ENCODE peak calls at places on chromosome 6, in eight cellular contexts. O is A549, A is body of pancreas, L is NB4, P is transverse colon, J is Peyer's patch, V is IMR-90, R is heart left ventricle. K is an unnamed sample.

GRCh38 chr6:116572162-116572561 is 858 bp downstream of the RWDD1 start:
- DNase-seq in A (peak), L (peak), O (peak), R (no peak), P (peak), V (peak), J (no peak), K (peak)

GRCh38 chr6:108211676-108212075 is 45.9 kb downstream of the NR2E1 start:
- DNase-seq in R (no peak), V (no peak), P (no peak), L (no peak), O (no peak), A (no peak), J (no peak), K (no peak)

GRCh38 chr6:39388526-39389371 is 66.2 kb upstream of the KCNK16 start:
- DNase-seq in P (no peak), R (no peak), A (no peak), O (no peak), V (no peak), J (no peak), L (no peak), K (no peak)

GRCh38 chr6:53731906-53732636 is 62.7 kb upstream of the LRRC1 start:
- DNase-seq in R (no peak), L (no peak), P (no peak), J (no peak), V (no peak), A (no peak), O (no peak), K (no peak)

GRCh38 chr6:122673345-122673961 is 63.2 kb downstream of the PKIB start:
- DNase-seq in J (no peak), O (no peak), R (no peak), A (no peak), L (no peak), V (no peak), P (no peak), K (no peak)

GRCh38 chr6:155419161-155419560 is 36.5 kb downstream of the NOX3 start:
- DNase-seq in L (peak), R (no peak), P (no peak), V (peak), A (no peak), O (no peak), J (no peak), K (no peak)

GRCh38 chr6:133888931-133889556 is at the start of gene TCF21:
- DNase-seq in J (no peak), P (peak), R (peak), A (peak), V (peak), L (no peak), O (no peak), K (peak)

GRCh38 chr6:45741437-45742166 is 274.1 kb downstream of the CLIC5 start:
- DNase-seq in V (peak), A (peak), R (no peak), J (peak), P (peak), O (no peak), L (peak), K (peak)

GRCh38 chr6:145370559-145370958 is 364.8 kb downstream of the EPM2A start:
- DNase-seq in J (no peak), L (no peak), O (no peak), A (no peak), V (no peak), R (no peak), P (no peak), K (no peak)

GRCh38 chr6:148689168-148689567 is 57.7 kb upstream of the UST start:
- DNase-seq in V (peak), O (no peak), A (no peak), L (no peak), R (no peak), J (no peak), P (no peak), K (no peak)

GRCh38 chr6:1575213-1576041 is 34.3 kb upstream of the FOXC1 start:
- DNase-seq in L (peak), J (no peak), V (peak), A (peak), R (peak), O (no peak), P (no peak), K (no peak)

GRCh38 chr6:82196159-82196558 is 51.4 kb downstream of the IBTK start:
- DNase-seq in O (no peak), J (no peak), P (no peak), V (no peak), A (no peak), L (no peak), R (no peak), K (no peak)

GRCh38 chr6:44010411-44011349 is 116.6 kb downstream of the MRPL14 start:
- DNase-seq in L (peak), V (peak), O (peak), A (peak), P (no peak), J (no peak), R (peak), K (no peak)

GRCh38 chr6:153949606-153950005 is 89.4 kb upstream of the OPRM1 start:
- DNase-seq in P (no peak), O (no peak), V (no peak), R (no peak), A (no peak), J (no peak), L (no peak), K (no peak)

GRCh38 chr6:7628479-7628878 is 38.5 kb downstream of the SNRNP48 start:
- DNase-seq in J (no peak), L (no peak), O (no peak), A (no peak), V (peak), P (no peak), R (no peak), K (no peak)

GRCh38 chr6:141229296-141229695 is 903.4 kb upstream of the GJE1 start:
- DNase-seq in P (no peak), O (no peak), R (no peak), J (no peak), A (no peak), L (no peak), V (no peak), K (no peak)

GRCh38 chr6:140811642-140812041 is 1321.1 kb upstream of the GJE1 start:
- DNase-seq in J (no peak), L (no peak), V (no peak), R (no peak), A (no peak), P (no peak), O (no peak), K (no peak)

GRCh38 chr6:163745566-163746400 is 331.3 kb downstream of the QKI start:
- DNase-seq in A (peak), P (no peak), O (peak), J (no peak), L (no peak), V (peak), R (peak), K (no peak)

GRCh38 chr6:6678185-6678671 is 89.7 kb downstream of the LY86 start:
- DNase-seq in V (peak), P (peak), R (peak), A (peak), L (no peak), J (no peak), O (peak), K (no peak)

GRCh38 chr6:116229287-116229913 is 24.5 kb downstream of the TSPYL4 start:
- DNase-seq in O (no peak), V (peak), A (peak), L (no peak), J (no peak), R (peak), P (peak), K (peak)

GRCh38 chr6:1611572-1612385 is 2.1 kb downstream of the FOXC1 start:
- DNase-seq in O (no peak), J (no peak), L (peak), A (no peak), V (peak), P (no peak), R (no peak), K (no peak)

GRCh38 chr6:146788115-146788514 is 189.3 kb downstream of the ADGB start:
- DNase-seq in O (no peak), L (no peak), R (no peak), A (no peak), V (no peak), P (no peak), J (no peak), K (no peak)

GRCh38 chr6:52577778-52578473 is 1.1 kb upstream of the TRAM2 start:
- DNase-seq in P (no peak), O (no peak), R (no peak), V (no peak), A (no peak), J (no peak), L (peak), K (no peak)

GRCh38 chr6:37624606-37625574 is 72.8 kb downstream of the MDGA1 start:
- DNase-seq in R (peak), O (peak), L (no peak), P (peak), V (no peak), J (peak), A (peak), K (peak)
- H3K4me3 ChIP-seq in R (peak), O (peak), L (no peak), P (no peak), V (no peak), J (peak), A (no peak), K (peak)

GRCh38 chr6:166926748-166927147 is 29.6 kb downstream of the RNASET2 start:
- DNase-seq in P (no peak), O (no peak), A (no peak), V (no peak), R (no peak), L (no peak), J (peak), K (no peak)
- TF ChIP-seq POLR2A in P (no peak), O (no peak), A (no peak), V (no peak), R (no peak), L (no peak), J (no peak), K (no peak)

GRCh38 chr6:21771626-21772320 is 178.2 kb downstream of the SOX4 start:
- DNase-seq in A (no peak), V (no peak), O (no peak), L (no peak), P (no peak), J (no peak), R (no peak), K (no peak)

GRCh38 chr6:21769973-21770372 is 176.4 kb downstream of the SOX4 start:
- DNase-seq in J (no peak), R (no peak), A (no peak), V (peak), L (no peak), P (no peak), O (no peak), K (no peak)

GRCh38 chr6:21767891-21768659 is 174.5 kb downstream of the SOX4 start:
- DNase-seq in O (no peak), R (no peak), P (no peak), A (no peak), J (no peak), V (peak), L (no peak), K (no peak)

GRCh38 chr6:21772467-21772866 is 178.9 kb downstream of the SOX4 start:
- DNase-seq in V (no peak), P (no peak), R (no peak), O (no peak), L (no peak), J (no peak), A (no peak), K (no peak)

GRCh38 chr6:21769405-21769851 is 175.9 kb downstream of the SOX4 start:
- DNase-seq in P (no peak), R (peak), J (no peak), O (no peak), L (no peak), V (peak), A (peak), K (no peak)
- H3K4me3 ChIP-seq in P (no peak), R (no peak), J (no peak), O (no peak), L (no peak), V (no peak), A (no peak), K (no peak)

GRCh38 chr6:4778086-4778485 is 1.9 kb downstream of the CDYL start:
- DNase-seq in R (no peak), V (no peak), L (peak), J (no peak), P (no peak), O (no peak), A (no peak), K (no peak)
- TF ChIP-seq POLR2A in R (no peak), V (no peak), L (no peak), J (no peak), P (no peak), O (no peak), A (no peak), K (no peak)

GRCh38 chr6:10555625-10556309 is 34.6 kb downstream of the GCNT2 start:
- DNase-seq in A (peak), R (peak), J (no peak), V (peak), P (peak), L (no peak), O (no peak), K (peak)
- H3K4me3 ChIP-seq in A (no peak), R (peak), J (peak), V (peak), P (peak), L (no peak), O (no peak), K (peak)

GRCh38 chr6:32689531-32690505 is 23.4 kb upstream of the HLA-DQB1 start:
- DNase-seq in L (no peak), V (no peak), J (peak), O (no peak), A (peak), R (no peak), P (no peak), K (no peak)
- TF ChIP-seq POLR2A in L (no peak), V (no peak), J (no peak), O (no peak), A (no peak), R (no peak), P (no peak), K (no peak)

GRCh38 chr6:41723936-41724637 is 11.3 kb downstream of the TFEB start:
- DNase-seq in P (peak), A (no peak), R (no peak), L (peak), O (no peak), J (no peak), V (no peak), K (no peak)
- H3K4me3 ChIP-seq in P (no peak), A (no peak), R (peak), L (no peak), O (no peak), J (no peak), V (no peak), K (no peak)

GRCh38 chr6:143804835-143805239 is 38.3 kb upstream of the LTV1 start:
- DNase-seq in V (no peak), R (no peak), A (no peak), O (no peak), J (no peak), P (no peak), L (peak), K (no peak)
- TF ChIP-seq POLR2A in V (no peak), R (no peak), A (no peak), O (no peak), J (no peak), P (no peak), L (no peak), K (no peak)

DNA sequence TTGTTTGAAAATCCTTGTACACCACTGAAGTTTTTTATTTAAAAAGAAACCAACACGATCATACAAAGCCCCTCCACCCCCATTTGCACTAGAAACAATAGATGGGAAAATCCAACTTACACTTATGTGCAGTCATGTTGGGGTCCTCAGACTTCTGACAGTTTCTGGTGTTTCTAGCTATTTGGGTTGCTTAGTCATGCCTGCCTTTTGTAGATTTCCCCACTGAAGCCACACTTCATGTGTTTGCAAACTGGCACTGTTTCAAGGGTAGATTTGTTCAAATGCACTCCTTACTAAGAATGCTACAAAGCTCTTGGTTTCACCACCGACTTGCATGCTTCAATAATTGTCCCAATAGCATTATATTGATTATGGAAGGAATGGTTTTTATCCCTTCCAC is 1.5 kb downstream of the SH3BGRL2 start:
- DNase-seq in R (no peak), A (no peak), P (no peak), V (peak), J (no peak), L (no peak), O (no peak), K (no peak)
- H3K4me3 ChIP-seq in R (peak), A (no peak), P (no peak), V (no peak), J (peak), L (no peak), O (no peak), K (peak)

GRCh38 chr6:15662246-15663056 is at the start of gene DTNBP1:
- DNase-seq in J (peak), A (peak), L (peak), R (peak), P (peak), V (peak), O (peak), K (peak)
- TF ChIP-seq POLR2A in J (peak), A (peak), L (peak), R (no peak), P (peak), V (no peak), O (peak), K (no peak)